ENCODE peak calls at places on chromosomes 7 and 10, in nine cellular contexts. M is tibial nerve, A is stomach, E is HCT116, I is Peyer's patch, N is endothelial cell of umbilical vein, Q is prostate gland, X is suprapubic skin, Y is adrenal gland. H is an unnamed sample.
A peak's percentile ranks its signal among the peaks of the same experiment; 100 is the strongest.

GRCh38 chr7:36278767-36279171 is 110.9 kb upstream of the ANLN start:
- DNase-seq in M (no peak), A (no peak), E (no peak), I (peak; percentile 37), N (no peak), Q (peak; percentile 52), X (peak; percentile 77), Y (no peak), H (no peak)

GRCh38 chr7:156222151-156222550 is 409.9 kb upstream of the SHH start:
- DNase-seq in M (no peak), A (no peak), E (no peak), I (peak; percentile 18), N (no peak), Q (no peak), X (peak; percentile 15), Y (no peak), H (no peak)

GRCh38 chr10:77506517-77506916 is 131.1 kb downstream of the KCNMA1 start:
- DNase-seq in M (no peak), A (no peak), E (no peak), I (no peak), N (no peak), Q (no peak), X (no peak), Y (no peak), H (no peak)

GRCh38 chr10:30088178-30088577 is 28.8 kb upstream of the JCAD start:
- DNase-seq in M (no peak), A (no peak), E (no peak), I (no peak), N (no peak), Q (no peak), X (no peak), Y (no peak), H (no peak)

GRCh38 chr7:23184709-23185354 is 3.0 kb downstream of the NUP42 start:
- DNase-seq in M (peak; percentile 88), A (no peak), E (peak; percentile 34), I (peak; percentile 61), N (peak; percentile 45), Q (peak; percentile 28), X (no peak), Y (peak; percentile 30), H (no peak)

GRCh38 chr7:3250725-3251124 is 50.3 kb upstream of the SDK1 start:
- DNase-seq in M (no peak), A (no peak), E (no peak), I (no peak), N (no peak), Q (no peak), X (no peak), Y (no peak), H (no peak)

GRCh38 chr10:91127341-91128082 is 93.0 kb upstream of the PCGF5 start:
- DNase-seq in M (no peak), A (no peak), E (no peak), I (no peak), N (no peak), Q (no peak), X (no peak), Y (no peak), H (no peak)

GRCh38 chr7:94087664-94088352 is 83.7 kb upstream of the BET1 start:
- DNase-seq in M (peak; percentile 60), A (peak; percentile 44), E (peak; percentile 54), I (peak; percentile 72), N (peak; percentile 83), Q (peak; percentile 36), X (no peak), Y (peak; percentile 56), H (no peak)

GRCh38 chr7:25860206-25860881 is 291.7 kb upstream of the NFE2L3 start:
- DNase-seq in M (no peak), A (no peak), E (no peak), I (no peak), N (peak; percentile 24), Q (no peak), X (no peak), Y (no peak), H (no peak)
- H3K27me3 ChIP-seq in M (no peaks in the 10 kb centered on the region), A (peaks cover 36% of the 10 kb centered on the region), E (peaks cover 35% of the 10 kb centered on the region), I (peaks cover 49% of the 10 kb centered on the region), N (peaks cover 62% of the 10 kb centered on the region), Q (peaks cover 51% of the 10 kb centered on the region), X (peaks cover 77% of the 10 kb centered on the region), Y (peaks cover 94% of the 10 kb centered on the region), H (peaks cover 100% of the 10 kb centered on the region)

GRCh38 chr7:101885597-101885955 is 68.2 kb downstream of the CUX1 start:
- DNase-seq in M (no peak), A (peak; percentile 35), E (no peak), I (no peak), N (no peak), Q (peak; percentile 46), X (no peak), Y (no peak), H (no peak)
- H3K4me1 ChIP-seq in M (peaks cover 4% of the 10 kb centered on the region), A (peaks cover 40% of the 10 kb centered on the region), E (peaks cover 72% of the 10 kb centered on the region), I (peaks cover 5% of the 10 kb centered on the region), N (peaks cover 30% of the 10 kb centered on the region), Q (peaks cover 31% of the 10 kb centered on the region), X (peaks cover 26% of the 10 kb centered on the region), Y (peaks cover 8% of the 10 kb centered on the region), H (no peaks in the 10 kb centered on the region)

GRCh38 chr7:143901710-143902587 is at the start of gene TCAF1:
- DNase-seq in M (peak; percentile 93), A (peak; percentile 96), E (peak; percentile 91), I (peak; percentile 98), N (peak; percentile 96), Q (peak; percentile 96), X (peak; percentile 98), Y (peak; percentile 99), H (peak; percentile 95)
- TF ChIP-seq POLR2A in M (peak; percentile 83), A (no peak), E (peak; percentile 23), I (peak; percentile 75), N (peak; percentile 91), Q (peak; percentile 83), X (no peak), Y (peak; percentile 91), H (peak; percentile 37)

DNA sequence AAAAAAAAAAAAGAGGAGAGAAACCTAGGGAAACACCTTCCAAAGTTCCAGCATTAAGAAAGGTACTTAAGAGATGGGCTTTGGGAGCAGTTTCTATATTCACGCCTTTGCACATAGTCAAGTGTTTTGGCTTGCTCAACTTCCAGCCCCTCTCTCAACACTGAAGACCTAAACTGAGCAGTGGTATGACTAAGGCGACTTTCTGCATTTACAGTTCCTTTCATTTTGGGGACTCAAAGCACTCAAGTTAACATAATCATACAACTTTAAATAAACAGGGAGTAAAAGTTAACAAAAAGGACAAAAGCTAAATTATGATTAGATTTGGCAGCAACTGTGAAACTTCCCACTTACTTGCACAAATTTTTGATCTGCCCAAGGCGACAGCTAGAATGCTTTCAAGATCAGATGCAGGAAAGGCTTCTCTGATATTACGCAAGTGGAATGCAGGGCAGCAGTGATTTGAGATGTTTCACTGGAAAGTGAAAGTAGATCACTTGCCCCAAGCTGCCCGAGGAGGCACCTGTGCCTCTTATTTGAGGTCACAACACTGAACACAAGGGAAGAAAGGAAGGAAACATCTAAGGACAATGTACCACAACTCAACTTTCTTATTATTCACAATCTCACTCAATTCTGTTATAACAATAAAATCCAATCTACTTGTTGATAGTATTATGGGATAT is 199.5 kb downstream of the SKAP2 start:
- DNase-seq in M (no peak), A (no peak), E (no peak), I (peak; percentile 61), N (peak; percentile 87), Q (no peak), X (no peak), Y (peak; percentile 65), H (no peak)
- H3K27me3 ChIP-seq in M (no peaks in the 10 kb centered on the region), A (no peaks in the 10 kb centered on the region), E (no peaks in the 10 kb centered on the region), I (no peaks in the 10 kb centered on the region), N (no peaks in the 10 kb centered on the region), Q (no peaks in the 10 kb centered on the region), X (no peaks in the 10 kb centered on the region), Y (no peaks in the 10 kb centered on the region), H (no peaks in the 10 kb centered on the region)

GRCh38 chr7:80902716-80903308 is 16.0 kb downstream of the SEMA3C start:
- DNase-seq in M (no peak), A (no peak), E (no peak), I (no peak), N (no peak), Q (no peak), X (no peak), Y (no peak), H (no peak)

GRCh38 chr7:80907612-80908011 is 11.2 kb downstream of the SEMA3C start:
- DNase-seq in M (no peak), A (no peak), E (no peak), I (no peak), N (no peak), Q (no peak), X (no peak), Y (no peak), H (no peak)

GRCh38 chr7:80907141-80907601 is 11.7 kb downstream of the SEMA3C start:
- DNase-seq in M (no peak), A (no peak), E (no peak), I (no peak), N (no peak), Q (no peak), X (no peak), Y (no peak), H (no peak)

GRCh38 chr7:80908360-80908797 is 10.5 kb downstream of the SEMA3C start:
- DNase-seq in M (no peak), A (no peak), E (no peak), I (no peak), N (no peak), Q (no peak), X (no peak), Y (no peak), H (no peak)

DNA sequence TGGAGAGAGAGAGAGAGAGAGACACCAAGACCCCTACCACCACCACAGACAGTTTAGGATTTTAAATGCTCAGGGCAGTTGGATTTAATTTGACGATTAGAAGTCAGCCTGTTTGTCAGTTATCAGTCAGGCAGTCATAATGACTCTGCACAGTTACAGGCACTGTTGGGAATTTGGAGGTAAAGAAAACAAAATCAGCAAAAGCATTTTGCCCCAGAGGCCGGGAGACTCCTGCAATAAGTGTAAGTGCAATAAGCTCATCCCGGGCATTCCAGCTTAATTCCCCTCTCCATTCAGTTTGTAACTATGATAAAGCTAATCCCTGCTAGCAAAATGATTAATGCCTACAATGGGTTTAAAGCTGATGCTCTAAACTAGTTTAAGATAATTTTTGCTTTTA is 13.5 kb downstream of the SEMA3C start:
- DNase-seq in M (no peak), A (no peak), E (no peak), I (no peak), N (no peak), Q (no peak), X (no peak), Y (no peak), H (no peak)
- H3K4me1 ChIP-seq in M (no peaks in the 10 kb centered on the region), A (no peaks in the 10 kb centered on the region), E (peaks cover 34% of the 10 kb centered on the region), I (no peaks in the 10 kb centered on the region), N (peaks cover 6% of the 10 kb centered on the region), Q (no peaks in the 10 kb centered on the region), X (no peaks in the 10 kb centered on the region), Y (no peaks in the 10 kb centered on the region), H (no peaks in the 10 kb centered on the region)

GRCh38 chr10:22705534-22705933 is 8.8 kb downstream of the PIP4K2A start:
- DNase-seq in M (no peak), A (no peak), E (no peak), I (no peak), N (no peak), Q (no peak), X (no peak), Y (no peak), H (no peak)
- TF ChIP-seq POLR2A in M (no peak), A (no peak), E (no peak), I (no peak), N (no peak), Q (no peak), X (no peak), Y (no peak), H (no peak)